ENCODE peak calls at places on chromosomes 16 and 17, in seven cellular contexts. X is neuronal stem cell, C is mesenchymal stem cell, E is mesendoderm, N is H9, B is H1, H is IMR-90. M is an unnamed sample.

GRCh38 chr17:56009795-56010715 is 143.2 kb upstream of the ANKFN1 start:
- DNase-seq in H (peak; percentile 9), N (peak; percentile 35), B (no peak), E (peak; percentile 29), C (no peak), X (peak; percentile 43), M (no peak)

GRCh38 chr17:75308732-75309629 is 19.7 kb upstream of the SLC25A19 start:
- DNase-seq in E (no peak), N (no peak), C (no peak), H (no peak), X (no peak), B (no peak), M (peak; percentile 91)

GRCh38 chr16:69364088-69364487 is 12.5 kb upstream of the TMED6 start:
- DNase-seq in N (no peak), E (no peak), B (no peak), X (no peak), C (no peak), H (no peak), M (no peak)

GRCh38 chr16:86626966-86627365 is 48.6 kb downstream of the FOXL1 start:
- DNase-seq in B (no peak), X (no peak), C (no peak), E (no peak), H (no peak), N (no peak), M (no peak)

GRCh38 chr16:54928421-54929089 is 2.1 kb upstream of the IRX5 start:
- DNase-seq in B (no peak), X (peak; percentile 30), H (no peak), C (peak; percentile 34), E (peak; percentile 46), N (peak; percentile 37), M (peak; percentile 18)

GRCh38 chr16:84600343-84601229 is 17.3 kb downstream of the COTL1 start:
- DNase-seq in X (no peak), B (no peak), H (peak; percentile 43), C (peak; percentile 57), E (no peak), N (no peak), M (no peak)

GRCh38 chr17:73292031-73292531 is 19.7 kb downstream of the CDC42EP4 start:
- DNase-seq in C (peak; percentile 86), E (no peak), X (no peak), H (peak; percentile 83), B (no peak), N (peak; percentile 25), M (peak; percentile 35)

GRCh38 chr16:27800817-27801216 is 250.9 kb downstream of the KATNIP start:
- DNase-seq in N (no peak), H (no peak), X (no peak), E (no peak), C (no peak), B (no peak), M (no peak)

GRCh38 chr16:3149193-3149530 is 14.3 kb downstream of the ZNF213 start:
- DNase-seq in H (no peak), X (no peak), N (no peak), B (no peak), C (no peak), E (no peak), M (peak; percentile 10)

GRCh38 chr17:82299452-82299851 is 18.0 kb downstream of the CD7 start:
- DNase-seq in N (peak; percentile 76), H (no peak), X (no peak), B (no peak), E (no peak), C (no peak), M (no peak)

GRCh38 chr17:80738987-80739730 is 194.5 kb downstream of the RPTOR start:
- DNase-seq in C (peak; percentile 53), X (no peak), H (no peak), B (no peak), N (no peak), E (no peak), M (no peak)

GRCh38 chr17:14198575-14198974 is 38.1 kb downstream of the CDRT15 start:
- DNase-seq in C (no peak), N (no peak), B (no peak), E (no peak), H (no peak), X (no peak), M (no peak)

GRCh38 chr16:78893340-78893739 is 707.2 kb downstream of the MAF start:
- DNase-seq in H (no peak), B (no peak), C (no peak), E (no peak), N (no peak), X (no peak), M (no peak)

GRCh38 chr16:67663151-67663876 is 2.6 kb downstream of the PARD6A start:
- DNase-seq in H (no peak), X (no peak), B (no peak), N (peak; percentile 79), C (peak; percentile 26), E (peak; percentile 64), M (no peak)

GRCh38 chr16:30664616-30665109 is 6.4 kb downstream of the FBRS start:
- DNase-seq in C (no peak), H (no peak), X (no peak), E (no peak), B (no peak), N (no peak), M (no peak)

GRCh38 chr16:46947900-46948547 is 25.4 kb downstream of the DNAJA2 start:
- DNase-seq in B (no peak), N (no peak), H (peak; percentile 49), C (peak; percentile 50), E (peak; percentile 30), X (peak; percentile 35), M (peak; percentile 58)

DNA sequence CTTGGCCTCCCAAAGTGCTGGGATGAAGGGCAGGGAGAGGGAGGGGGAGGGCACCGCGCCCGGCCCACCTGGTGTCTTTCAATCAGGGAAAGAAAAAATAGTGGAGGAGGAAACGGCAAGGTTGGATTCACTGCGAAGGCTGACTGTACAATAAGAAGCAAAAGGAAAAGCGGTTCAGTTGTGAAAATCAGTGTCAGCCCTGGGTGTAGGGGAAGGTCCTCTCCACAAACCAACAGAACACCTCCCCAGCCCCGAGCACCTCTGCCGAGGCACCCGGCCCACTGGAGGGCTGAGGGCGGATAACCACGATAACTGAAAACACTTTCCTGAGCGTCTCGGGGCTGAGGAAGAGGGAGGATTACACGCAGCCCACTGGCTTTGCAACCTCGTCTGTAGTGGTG is 1.4 kb upstream of the SPG7 start:
- DNase-seq in N (no peak), B (no peak), C (no peak), X (no peak), H (no peak), E (no peak), M (no peak)
- H3K4me1 ChIP-seq in N (no peaks in the 10 kb centered on the region), B (peaks cover 4% of the 10 kb centered on the region), C (peaks cover 37% of the 10 kb centered on the region), X (peaks cover 3% of the 10 kb centered on the region), H (peaks cover 15% of the 10 kb centered on the region), E (no peaks in the 10 kb centered on the region), M (peaks cover 12% of the 10 kb centered on the region)

GRCh38 chr16:74984194-74984669 is 691 bp downstream of the WDR59 start:
- DNase-seq in C (peak; percentile 63), X (no peak), H (peak; percentile 34), N (no peak), B (no peak), E (no peak), M (no peak)
- H4K8ac ChIP-seq in C (peak overlapping the region; percentile 97), X (no peak overlapping the region), H (peak overlapping the region; percentile 12), N (no peak overlapping the region), B (peak overlapping the region; percentile 96), E (no peak overlapping the region), M (peak overlapping the region; percentile 80)

GRCh38 chr16:1208239-1208830 is 16.7 kb downstream of the TPSG1 start:
- DNase-seq in B (no peak), E (no peak), C (no peak), N (no peak), X (no peak), H (no peak), M (no peak)

GRCh38 chr16:1209081-1209480 is 16.0 kb downstream of the TPSG1 start:
- DNase-seq in B (no peak), X (no peak), N (no peak), E (no peak), C (no peak), H (no peak), M (no peak)

GRCh38 chr16:1204941-1205340 is 20.1 kb downstream of the TPSG1 start:
- DNase-seq in X (no peak), N (no peak), E (no peak), B (no peak), C (no peak), H (no peak), M (no peak)

GRCh38 chr16:1206326-1206725 is 18.7 kb downstream of the TPSG1 start:
- DNase-seq in N (peak; percentile 41), B (no peak), X (no peak), E (peak; percentile 35), H (no peak), C (no peak), M (no peak)

DNA sequence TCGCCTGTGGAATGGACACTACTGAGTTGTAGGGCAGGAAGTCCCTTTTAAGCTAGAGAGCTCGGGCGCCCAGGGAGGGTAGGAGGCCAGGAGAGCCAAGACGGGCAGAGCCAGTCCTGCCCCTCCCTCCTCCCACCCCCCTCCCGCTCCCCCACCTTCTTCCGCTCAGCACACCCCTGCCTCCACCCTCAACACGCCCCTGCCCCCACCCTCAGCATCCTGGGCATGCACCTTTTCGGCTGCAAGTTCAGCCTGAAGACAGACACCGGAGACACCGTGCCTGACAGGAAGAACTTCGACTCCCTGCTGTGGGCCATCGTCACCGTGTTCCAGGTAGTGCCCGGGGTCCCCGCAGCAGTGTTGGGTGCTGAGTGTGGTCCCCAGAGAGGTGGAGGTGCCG is 18.3 kb downstream of the TPSG1 start:
- DNase-seq in C (no peak), X (no peak), B (no peak), N (no peak), H (no peak), E (no peak), M (no peak)
- H3K4me1 ChIP-seq in C (no peaks in the 10 kb centered on the region), X (no peaks in the 10 kb centered on the region), B (no peaks in the 10 kb centered on the region), N (no peaks in the 10 kb centered on the region), H (no peaks in the 10 kb centered on the region), E (no peaks in the 10 kb centered on the region), M (no peaks in the 10 kb centered on the region)

GRCh38 chr17:57243171-57243622 is 13.1 kb upstream of the MSI2 start:
- DNase-seq in B (peak; percentile 47), H (peak; percentile 60), E (peak; percentile 71), C (peak; percentile 65), X (peak; percentile 79), N (peak; percentile 87), M (peak; percentile 69)

GRCh38 chr17:57246257-57246656 is 10.1 kb upstream of the MSI2 start:
- DNase-seq in X (no peak), H (no peak), B (no peak), C (no peak), N (no peak), E (no peak), M (no peak)

GRCh38 chr17:57247261-57247660 is 9.1 kb upstream of the MSI2 start:
- DNase-seq in H (no peak), E (no peak), B (no peak), C (no peak), N (no peak), X (no peak), M (no peak)

GRCh38 chr17:57245786-57246185 is 10.5 kb upstream of the MSI2 start:
- DNase-seq in X (no peak), B (no peak), N (no peak), C (no peak), E (no peak), H (no peak), M (no peak)

DNA sequence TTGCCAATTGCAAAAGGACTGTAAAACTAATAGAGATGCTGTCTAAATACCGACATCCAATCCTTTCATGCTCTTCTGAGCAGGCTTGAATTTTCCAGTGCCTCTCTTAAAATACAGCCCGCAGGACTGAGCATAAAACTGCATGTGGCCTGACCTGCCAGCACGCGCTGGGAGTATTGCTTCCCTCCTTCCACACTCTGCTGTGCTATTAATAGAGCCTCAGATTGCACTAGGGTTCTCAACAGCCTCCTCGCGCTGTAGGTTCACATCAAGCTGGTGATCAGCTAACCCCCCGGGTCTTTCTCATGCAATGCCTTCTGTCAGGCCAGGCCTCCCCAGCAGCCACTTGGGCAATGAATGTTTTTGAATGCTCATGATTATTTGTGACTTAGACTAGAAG is 14.2 kb upstream of the MSI2 start:
- DNase-seq in B (no peak), C (peak; percentile 33), E (no peak), N (no peak), H (no peak), X (no peak), M (no peak)
- H4K8ac ChIP-seq in B (no peak overlapping the region), C (peak overlapping the region; percentile 43), E (no peak overlapping the region), N (no peak overlapping the region), H (no peak overlapping the region), X (no peak overlapping the region), M (no peak overlapping the region)

M was measured in trophoblast cell.